ENCODE peak calls at places on chromosomes 2 and 18, in four cellular contexts. P, F, Y and R are unnamed samples. For H3K4me1, the result is how much of the 10 kb centered on the place peaks cover.

GRCh38 chr2:86747708-86748627 is 27.9 kb downstream of the RMND5A start:
- DNase-seq in Y (peak), P (no peak), F (peak), R (peak)

GRCh38 chr2:117232305-117232704 is 582.2 kb upstream of the DDX18 start:
- DNase-seq in Y (no peak), F (no peak), P (no peak), R (no peak)

GRCh38 chr2:149690825-149691224 is 103.2 kb upstream of the MMADHC start:
- DNase-seq in F (no peak), Y (no peak), P (no peak), R (no peak)

GRCh38 chr18:44409524-44409923 is 271.2 kb upstream of the SETBP1 start:
- DNase-seq in Y (no peak), P (no peak), F (no peak), R (no peak)

GRCh38 chr2:164620873-164621760 is at the start of gene GRB14:
- DNase-seq in F (no peak), P (no peak), Y (no peak), R (peak)

GRCh38 chr2:20189299-20189931 is 35.5 kb downstream of the SDC1 start:
- DNase-seq in Y (no peak), P (no peak), F (no peak), R (no peak)

GRCh38 chr2:29662841-29663240 is 258.5 kb downstream of the ALK start:
- DNase-seq in P (no peak), Y (no peak), F (peak), R (no peak)

GRCh38 chr18:51342815-51343214 is 145.3 kb upstream of the MEX3C start:
- DNase-seq in P (no peak), Y (peak), F (peak), R (no peak)

GRCh38 chr18:31274915-31275314 is 43.0 kb upstream of the DSG1 start:
- DNase-seq in F (no peak), P (no peak), Y (peak), R (peak)

GRCh38 chr2:3223080-3223923 is 154.3 kb downstream of the EIPR1 start:
- DNase-seq in P (peak), Y (no peak), F (peak), R (peak)

GRCh38 chr2:27795093-27795834 is 23.7 kb downstream of the MRPL33 start:
- DNase-seq in F (no peak), P (no peak), Y (no peak), R (no peak)

GRCh38 chr2:37867166-37867565 is 57.9 kb upstream of the RMDN2 start:
- DNase-seq in F (no peak), Y (no peak), P (no peak), R (no peak)
- H3K4me1 ChIP-seq in F (under half), Y (under half), P (under half), R (under half)

GRCh38 chr18:11497585-11497984 is 111.8 kb upstream of the SLC35G4 start:
- DNase-seq in F (peak), Y (no peak), P (no peak), R (no peak)

GRCh38 chr18:11498821-11499220 is 110.6 kb upstream of the SLC35G4 start:
- DNase-seq in P (no peak), Y (no peak), F (no peak), R (no peak)

GRCh38 chr18:11496561-11497172 is 112.7 kb upstream of the SLC35G4 start:
- DNase-seq in P (no peak), Y (no peak), F (no peak), R (no peak)

GRCh38 chr18:11494093-11494492 is 115.3 kb upstream of the SLC35G4 start:
- DNase-seq in P (no peak), F (peak), Y (no peak), R (peak)

DNA sequence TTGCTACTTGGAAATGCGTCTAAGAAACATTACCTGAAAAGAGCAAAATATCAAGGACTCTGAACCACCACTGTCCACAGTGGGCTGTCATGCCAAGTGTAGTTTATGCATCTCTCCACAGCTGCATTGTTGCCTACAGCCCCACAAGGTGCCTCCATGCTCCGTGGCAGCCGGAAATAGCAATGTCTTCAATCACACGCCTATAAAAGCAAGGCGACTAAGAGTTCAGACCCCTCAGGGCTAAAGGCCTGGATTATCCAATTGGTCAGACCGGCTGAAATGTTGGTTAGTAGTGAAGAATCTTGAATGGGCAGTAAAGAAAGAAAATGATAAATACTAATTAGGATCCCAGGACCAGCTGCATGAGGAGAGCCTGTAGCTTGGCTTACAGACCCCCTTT is 114.0 kb upstream of the SLC35G4 start:
- DNase-seq in F (no peak), P (no peak), Y (no peak), R (no peak)
- TF ChIP-seq FOS in F (no peak), P (no peak), Y (no peak), R (no peak)

DNA sequence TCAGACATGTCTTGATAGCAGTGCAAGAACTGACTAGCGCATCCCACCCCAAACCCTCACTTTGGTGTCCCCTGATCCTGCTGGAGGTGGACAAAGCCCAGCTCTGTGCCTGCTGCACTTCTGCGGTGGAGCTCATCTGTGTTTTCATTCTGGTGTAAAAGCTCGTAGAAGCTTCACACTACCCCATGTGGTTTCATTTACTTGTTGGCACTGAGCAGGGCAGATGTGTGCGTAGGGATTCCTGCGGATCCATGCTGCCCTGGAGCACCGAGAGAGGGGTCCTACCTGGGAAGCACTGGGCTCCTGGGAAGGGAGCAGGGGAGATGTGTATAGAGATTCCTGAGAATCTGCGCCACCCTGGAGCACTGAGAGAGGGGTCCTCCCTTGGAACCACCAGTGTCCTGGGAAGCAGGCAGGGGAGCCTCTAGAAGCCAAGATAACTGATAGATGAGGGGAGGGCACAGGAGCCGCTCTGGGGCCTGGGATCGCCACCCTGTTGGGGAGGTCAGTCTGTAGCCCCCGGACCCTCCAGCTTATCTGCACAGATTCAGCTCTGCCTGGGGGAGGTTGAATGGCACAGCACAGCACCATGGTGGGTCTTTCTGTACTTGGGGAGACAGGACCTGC is 106.9 kb upstream of the OTOS start:
- DNase-seq in Y (no peak), P (no peak), F (no peak), R (no peak)
- H2AFZ ChIP-seq in Y (no peak), P (no peak), F (no peak), R (no peak)

DNA sequence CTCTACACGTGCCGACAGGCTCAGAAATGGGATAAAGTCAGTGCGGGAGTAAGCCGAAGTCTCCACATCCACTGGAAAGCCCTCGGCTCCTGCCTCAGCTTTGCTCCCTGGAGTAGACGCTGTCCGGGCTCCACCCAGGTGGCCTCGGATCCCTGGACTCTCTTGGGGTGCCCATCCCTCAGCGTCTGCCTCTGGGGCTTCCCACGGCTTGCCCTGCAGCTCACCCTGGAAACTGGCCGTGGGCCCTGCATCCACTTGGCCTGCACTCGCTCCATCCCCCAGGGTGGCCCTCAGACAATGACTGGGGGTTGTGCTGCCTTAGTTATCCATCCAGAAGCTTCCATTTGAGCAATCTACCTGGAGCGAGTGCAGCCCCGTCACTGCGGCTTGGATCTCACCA is 36.2 kb upstream of the TAF1B start:
- DNase-seq in Y (no peak), F (no peak), P (no peak), R (no peak)
- H3K4me1 ChIP-seq in Y (under half), F (under half), P (under half), R (under half)

GRCh38 chr18:77100751-77101355 is 31.7 kb downstream of the MBP start:
- DNase-seq in Y (no peak), F (no peak), P (no peak), R (peak)
- TF ChIP-seq FOS in Y (no peak), F (no peak), P (no peak), R (no peak)

GRCh38 chr2:230668184-230668938 is 44.3 kb upstream of the CAB39 start:
- DNase-seq in F (peak), P (peak), Y (no peak), R (no peak)
- H2AFZ ChIP-seq in F (peak), P (peak), Y (peak), R (no peak)

DNA sequence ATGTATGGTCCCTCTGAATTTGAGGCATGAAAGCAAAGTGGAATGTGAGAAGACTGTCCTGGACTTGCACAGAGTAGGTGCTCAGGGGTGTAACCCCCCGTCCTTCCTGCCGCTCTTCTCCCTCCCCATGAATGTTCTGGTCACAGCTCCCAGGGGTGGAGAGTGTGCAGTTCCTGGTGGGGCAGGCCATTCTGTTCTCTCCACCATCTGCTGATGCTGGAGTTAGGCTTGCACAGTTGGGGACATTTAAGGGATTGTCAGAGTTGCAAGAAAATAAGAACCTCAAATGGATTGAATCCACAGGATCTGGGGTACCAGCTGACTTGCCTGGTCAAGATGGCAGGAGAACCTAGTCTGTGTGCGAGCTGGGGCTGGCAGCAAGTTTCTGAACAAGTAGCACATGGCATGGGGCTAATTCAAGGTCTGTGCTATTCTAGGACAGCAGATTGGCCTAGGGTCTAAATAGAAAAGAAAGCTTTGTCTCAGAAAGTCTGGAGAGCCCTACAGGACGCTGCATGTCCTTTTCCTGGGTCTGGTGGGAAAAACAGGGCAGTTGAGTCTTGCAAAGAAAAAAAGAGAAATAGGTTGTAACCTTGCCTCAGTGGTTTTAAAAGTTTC is 60.8 kb upstream of the TXNDC2 start:
- DNase-seq in F (no peak), P (no peak), Y (no peak), R (no peak)
- H3K4me1 ChIP-seq in F (under half), P (under half), Y (half or more), R (under half)

GRCh38 chr2:38528008-38528442 is 74.7 kb downstream of the HNRNPLL start:
- DNase-seq in P (no peak), F (peak), Y (peak), R (peak)
- TF ChIP-seq FOS in P (no peak), F (peak), Y (no peak), R (peak)

DNA sequence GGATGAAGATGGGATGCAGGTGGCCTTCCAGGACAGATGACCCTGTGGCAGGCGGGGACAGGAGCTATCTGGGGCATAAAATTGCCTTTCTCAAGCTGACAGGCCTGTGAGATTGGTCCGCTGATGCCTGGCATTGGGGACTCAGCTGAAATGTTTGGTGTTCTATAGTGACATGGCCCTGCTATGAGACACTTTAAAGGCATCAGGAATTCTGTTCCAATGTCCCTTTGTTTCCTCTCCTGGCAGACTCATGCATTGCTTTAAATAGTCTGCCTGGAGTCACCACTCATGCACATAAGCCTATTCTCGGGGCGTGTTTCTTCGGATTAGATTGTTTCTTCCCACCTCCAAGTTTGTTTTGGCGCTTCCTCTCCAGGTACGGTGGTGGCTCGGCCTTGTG is 135.8 kb downstream of the ALPK2 start:
- DNase-seq in Y (no peak), F (no peak), P (no peak), R (no peak)
- H2AFZ ChIP-seq in Y (no peak), F (peak), P (no peak), R (no peak)